ENCODE peak calls at places on chromosome 5, in seven cellular contexts. One of them, this sample, is unnamed.

GRCh38 chr5:121144764-121145163 is 680.7 kb downstream of the PRR16 start:
- DNase-seq in A549: no peak
- DNase-seq in right lobe of liver: no peak
- DNase-seq in ovary: no peak
- DNase-seq in prostate gland: no peak
- DNase-seq in spleen: no peak
- DNase-seq in transverse colon: no peak
- DNase-seq in this sample: no peak

GRCh38 chr5:41637424-41637823 is 127.0 kb upstream of the PLCXD3 start:
- DNase-seq in A549: no peak
- DNase-seq in ovary: no peak
- DNase-seq in spleen: peak; percentile 72
- DNase-seq in transverse colon: no peak
- DNase-seq in right lobe of liver: no peak
- DNase-seq in prostate gland: no peak
- DNase-seq in this sample: no peak

GRCh38 chr5:83204651-83205050 is 127.3 kb downstream of the XRCC4 start:
- DNase-seq in prostate gland: no peak
- DNase-seq in spleen: no peak
- DNase-seq in right lobe of liver: no peak
- DNase-seq in ovary: no peak
- DNase-seq in transverse colon: no peak
- DNase-seq in A549: no peak
- DNase-seq in this sample: no peak

GRCh38 chr5:126883801-126884200 is 106.9 kb downstream of the LMNB1 start:
- DNase-seq in A549: no peak
- DNase-seq in transverse colon: no peak
- DNase-seq in prostate gland: no peak
- DNase-seq in right lobe of liver: no peak
- DNase-seq in ovary: no peak
- DNase-seq in spleen: no peak
- DNase-seq in this sample: no peak

GRCh38 chr5:142104491-142104890 is 4.1 kb upstream of the NDFIP1 start:
- DNase-seq in transverse colon: no peak
- DNase-seq in prostate gland: no peak
- DNase-seq in A549: no peak
- DNase-seq in spleen: no peak
- DNase-seq in right lobe of liver: no peak
- DNase-seq in ovary: no peak
- DNase-seq in this sample: no peak

GRCh38 chr5:136082390-136083193 is 50.1 kb upstream of the SMAD5 start:
- DNase-seq in spleen: no peak
- DNase-seq in transverse colon: peak; percentile 63
- DNase-seq in A549: peak; percentile 76
- DNase-seq in ovary: peak; percentile 78
- DNase-seq in right lobe of liver: peak; percentile 91
- DNase-seq in prostate gland: peak; percentile 67
- DNase-seq in this sample: no peak

GRCh38 chr5:33761139-33761538 is 130.7 kb downstream of the ADAMTS12 start:
- DNase-seq in A549: no peak
- DNase-seq in ovary: no peak
- DNase-seq in prostate gland: no peak
- DNase-seq in spleen: no peak
- DNase-seq in right lobe of liver: no peak
- DNase-seq in transverse colon: no peak
- DNase-seq in this sample: no peak

GRCh38 chr5:44911501-44911900 is 102.8 kb downstream of the MRPS30 start:
- DNase-seq in transverse colon: no peak
- DNase-seq in A549: no peak
- DNase-seq in right lobe of liver: no peak
- DNase-seq in prostate gland: no peak
- DNase-seq in ovary: no peak
- DNase-seq in spleen: no peak
- DNase-seq in this sample: no peak

GRCh38 chr5:133336121-133336968 is 276.0 kb downstream of the FSTL4 start:
- DNase-seq in A549: no peak
- DNase-seq in prostate gland: no peak
- DNase-seq in spleen: peak; percentile 52
- DNase-seq in ovary: no peak
- DNase-seq in transverse colon: peak; percentile 38
- DNase-seq in right lobe of liver: no peak
- DNase-seq in this sample: no peak

GRCh38 chr5:102375256-102375655 is 79.2 kb upstream of the SLCO4C1 start:
- DNase-seq in spleen: no peak
- DNase-seq in prostate gland: no peak
- DNase-seq in A549: no peak
- DNase-seq in ovary: no peak
- DNase-seq in right lobe of liver: no peak
- DNase-seq in transverse colon: no peak
- DNase-seq in this sample: no peak

GRCh38 chr5:132467292-132467984 is 23.1 kb downstream of the IRF1 start:
- DNase-seq in transverse colon: peak; percentile 39
- DNase-seq in A549: no peak
- DNase-seq in prostate gland: no peak
- DNase-seq in spleen: peak; percentile 74
- DNase-seq in right lobe of liver: no peak
- DNase-seq in ovary: no peak
- DNase-seq in this sample: peak; percentile 2

GRCh38 chr5:158423623-158424200 is 564.8 kb upstream of the CLINT1 start:
- DNase-seq in prostate gland: no peak
- DNase-seq in A549: no peak
- DNase-seq in transverse colon: no peak
- DNase-seq in ovary: no peak
- DNase-seq in right lobe of liver: no peak
- DNase-seq in spleen: no peak
- DNase-seq in this sample: no peak
- TF ChIP-seq POLR2A in prostate gland: no peak
- TF ChIP-seq POLR2A in A549: no peak
- TF ChIP-seq POLR2A in transverse colon: no peak
- TF ChIP-seq POLR2A in ovary: no peak
- TF ChIP-seq POLR2A in right lobe of liver: no peak
- TF ChIP-seq POLR2A in spleen: no peak
- TF ChIP-seq POLR2A in this sample: no peak

DNA sequence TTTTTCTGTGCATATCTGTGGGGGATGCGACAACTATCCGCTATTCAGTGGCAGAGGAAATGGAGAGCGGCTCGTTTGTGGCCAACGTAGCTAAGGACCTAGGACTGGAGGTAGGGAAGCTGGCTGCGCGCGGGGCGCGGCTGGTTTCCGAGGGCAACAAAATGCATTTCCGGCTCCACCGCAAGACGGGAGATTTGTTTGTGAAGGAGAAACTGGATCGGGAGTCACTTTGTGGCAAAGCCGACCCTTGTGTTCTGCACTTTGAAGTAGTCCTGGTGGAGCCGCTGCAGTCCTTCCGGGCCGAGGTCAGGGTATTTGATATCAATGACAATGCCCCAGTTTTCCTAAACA is 327 bp downstream of the PCDHB1 start:
- DNase-seq in right lobe of liver: no peak
- DNase-seq in A549: no peak
- DNase-seq in spleen: no peak
- DNase-seq in prostate gland: no peak
- DNase-seq in ovary: no peak
- DNase-seq in transverse colon: no peak
- DNase-seq in this sample: no peak
- H3K4me3 ChIP-seq in right lobe of liver: peak overlapping the region; percentile 60
- H3K4me3 ChIP-seq in A549: peak overlapping the region; percentile 42
- H3K4me3 ChIP-seq in spleen: peak overlapping the region; percentile 34
- H3K4me3 ChIP-seq in prostate gland: peak overlapping the region; percentile 40
- H3K4me3 ChIP-seq in ovary: peak overlapping the region; percentile 30
- H3K4me3 ChIP-seq in transverse colon: peak overlapping the region; percentile 26
- H3K4me3 ChIP-seq in this sample: peak overlapping the region; percentile 55

DNA sequence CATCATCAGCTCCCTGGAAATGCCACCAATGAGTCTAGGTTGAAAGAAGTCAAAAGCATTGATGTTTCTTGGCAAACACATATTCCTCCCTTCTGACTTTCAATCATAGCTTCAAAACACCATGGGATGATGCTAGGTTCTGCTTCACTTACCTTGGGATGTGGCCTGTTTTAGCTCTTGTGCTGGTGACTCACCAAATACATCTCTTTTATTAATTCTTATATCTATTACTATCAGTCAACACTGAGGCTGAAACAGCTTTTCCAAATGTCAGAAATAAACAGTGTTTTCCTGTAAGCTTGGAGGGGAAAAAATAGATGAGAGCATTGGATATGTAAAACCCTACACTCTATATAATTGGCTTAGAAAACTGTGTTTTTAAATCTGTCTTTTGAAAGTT is 245.4 kb upstream of the NREP start:
- DNase-seq in spleen: no peak
- DNase-seq in A549: no peak
- DNase-seq in right lobe of liver: no peak
- DNase-seq in prostate gland: no peak
- DNase-seq in transverse colon: no peak
- DNase-seq in ovary: no peak
- DNase-seq in this sample: no peak
- H3K4me1 ChIP-seq in spleen: no peaks in the 10 kb centered on the region
- H3K4me1 ChIP-seq in A549: no peaks in the 10 kb centered on the region
- H3K4me1 ChIP-seq in right lobe of liver: no peaks in the 10 kb centered on the region
- H3K4me1 ChIP-seq in prostate gland: no peaks in the 10 kb centered on the region
- H3K4me1 ChIP-seq in transverse colon: no peaks in the 10 kb centered on the region
- H3K4me1 ChIP-seq in ovary: no peaks in the 10 kb centered on the region
- H3K4me1 ChIP-seq in this sample: no peaks in the 10 kb centered on the region

GRCh38 chr5:154308457-154309360 is 118.2 kb downstream of the GALNT10 start:
- DNase-seq in A549: peak; percentile 44
- DNase-seq in prostate gland: no peak
- DNase-seq in ovary: no peak
- DNase-seq in spleen: no peak
- DNase-seq in transverse colon: no peak
- DNase-seq in right lobe of liver: no peak
- DNase-seq in this sample: no peak

GRCh38 chr5:154312000-154312399 is 121.5 kb downstream of the GALNT10 start:
- DNase-seq in A549: no peak
- DNase-seq in spleen: no peak
- DNase-seq in prostate gland: no peak
- DNase-seq in ovary: no peak
- DNase-seq in right lobe of liver: no peak
- DNase-seq in transverse colon: no peak
- DNase-seq in this sample: no peak

GRCh38 chr5:154311362-154311761 is 120.8 kb downstream of the GALNT10 start:
- DNase-seq in transverse colon: no peak
- DNase-seq in prostate gland: no peak
- DNase-seq in A549: no peak
- DNase-seq in ovary: no peak
- DNase-seq in spleen: no peak
- DNase-seq in right lobe of liver: no peak
- DNase-seq in this sample: no peak

GRCh38 chr5:154309361-154309725 is 118.8 kb downstream of the GALNT10 start:
- DNase-seq in A549: no peak
- DNase-seq in ovary: no peak
- DNase-seq in spleen: no peak
- DNase-seq in prostate gland: no peak
- DNase-seq in right lobe of liver: no peak
- DNase-seq in transverse colon: no peak
- DNase-seq in this sample: no peak

GRCh38 chr5:154309805-154310204 is 119.3 kb downstream of the GALNT10 start:
- DNase-seq in transverse colon: no peak
- DNase-seq in ovary: no peak
- DNase-seq in A549: no peak
- DNase-seq in prostate gland: no peak
- DNase-seq in spleen: no peak
- DNase-seq in right lobe of liver: no peak
- DNase-seq in this sample: no peak
- TF ChIP-seq POLR2A in transverse colon: no peak
- TF ChIP-seq POLR2A in ovary: no peak
- TF ChIP-seq POLR2A in A549: no peak
- TF ChIP-seq POLR2A in prostate gland: no peak
- TF ChIP-seq POLR2A in spleen: no peak
- TF ChIP-seq POLR2A in right lobe of liver: no peak
- TF ChIP-seq POLR2A in this sample: no peak

GRCh38 chr5:37836173-37837100 is 3.4 kb downstream of the GDNF start:
- DNase-seq in ovary: peak; percentile 33
- DNase-seq in spleen: no peak
- DNase-seq in transverse colon: no peak
- DNase-seq in prostate gland: no peak
- DNase-seq in right lobe of liver: no peak
- DNase-seq in A549: peak; percentile 28
- DNase-seq in this sample: no peak

GRCh38 chr5:37838933-37839341 is 904 bp downstream of the GDNF start:
- DNase-seq in spleen: no peak
- DNase-seq in transverse colon: no peak
- DNase-seq in right lobe of liver: no peak
- DNase-seq in A549: no peak
- DNase-seq in prostate gland: no peak
- DNase-seq in ovary: no peak
- DNase-seq in this sample: no peak

GRCh38 chr5:37835400-37835973 is 4.4 kb downstream of the GDNF start:
- DNase-seq in prostate gland: no peak
- DNase-seq in A549: no peak
- DNase-seq in ovary: no peak
- DNase-seq in right lobe of liver: no peak
- DNase-seq in spleen: no peak
- DNase-seq in transverse colon: no peak
- DNase-seq in this sample: no peak

GRCh38 chr5:37838152-37838932 is 1.5 kb downstream of the GDNF start:
- DNase-seq in A549: peak; percentile 31
- DNase-seq in spleen: no peak
- DNase-seq in ovary: peak; percentile 29
- DNase-seq in right lobe of liver: no peak
- DNase-seq in prostate gland: no peak
- DNase-seq in transverse colon: no peak
- DNase-seq in this sample: no peak

DNA sequence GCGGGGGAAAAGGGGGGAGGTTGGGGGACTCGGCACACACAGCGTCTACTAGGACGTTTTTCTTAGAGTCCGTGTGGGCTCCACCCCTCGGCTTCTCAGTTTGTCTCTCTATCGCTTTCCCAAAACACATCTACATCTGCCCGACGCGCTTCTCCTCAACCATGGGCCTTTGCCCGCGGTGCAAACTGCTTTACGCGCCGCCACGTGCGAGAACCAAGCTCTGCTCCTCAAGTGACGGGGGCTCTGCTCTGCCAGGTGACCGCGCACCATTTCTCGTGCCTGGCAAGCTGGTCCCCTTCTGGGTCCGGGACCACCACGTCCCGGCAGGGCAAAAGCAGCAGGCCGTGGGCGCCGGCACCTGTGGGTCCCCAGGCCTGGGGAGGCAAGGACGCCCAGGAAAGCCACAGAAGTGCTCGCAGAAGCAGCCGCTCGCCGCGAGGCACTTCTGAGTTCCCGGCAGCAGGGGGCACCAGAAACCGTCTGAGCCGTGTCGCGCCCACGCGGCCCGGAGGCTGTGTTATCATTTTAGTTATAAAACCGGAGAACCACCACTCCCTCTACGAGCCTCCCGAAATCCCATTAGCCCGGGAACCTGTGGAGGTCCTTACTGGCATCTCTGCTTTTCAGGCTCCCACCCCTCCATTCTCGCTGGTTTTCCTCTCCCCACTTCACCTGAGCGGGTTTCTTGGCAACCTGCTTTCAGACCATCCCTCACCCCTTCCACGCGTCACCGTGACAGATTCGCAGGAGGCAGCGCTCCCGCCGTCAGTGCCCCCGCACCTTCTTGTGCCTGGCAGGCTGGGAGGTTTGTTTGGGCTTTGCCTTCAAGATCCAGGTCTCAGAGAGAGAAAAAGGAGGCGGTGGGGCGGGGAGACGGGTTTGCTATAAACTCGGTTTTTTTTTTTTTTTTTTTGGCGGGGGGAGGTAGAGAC is 2.5 kb downstream of the GDNF start:
- DNase-seq in spleen: peak; percentile 84
- DNase-seq in ovary: peak; percentile 83
- DNase-seq in prostate gland: peak; percentile 51
- DNase-seq in A549: peak; percentile 71
- DNase-seq in right lobe of liver: peak; percentile 80
- DNase-seq in transverse colon: peak; percentile 67
- DNase-seq in this sample: no peak
- H3K4me3 ChIP-seq in spleen: peak overlapping the region; percentile 19
- H3K4me3 ChIP-seq in ovary: peak overlapping the region; percentile 39
- H3K4me3 ChIP-seq in prostate gland: peak overlapping the region; percentile 33
- H3K4me3 ChIP-seq in A549: peak overlapping the region; percentile 51
- H3K4me3 ChIP-seq in right lobe of liver: peak overlapping the region; percentile 33
- H3K4me3 ChIP-seq in transverse colon: peak overlapping the region; percentile 49
- H3K4me3 ChIP-seq in this sample: peak overlapping the region; percentile 57